ENCODE peak calls at places on chromosome 1, in four cellular contexts. D is IMR-90, R is K562, Y is GM12878. V is an unnamed sample.

GRCh38 chr1:109643385-109644230 is 12.3 kb upstream of the GSTM4 start:
- DNase-seq in R (peak), D (peak), Y (no peak), V (peak)

GRCh38 chr1:25197235-25197930 is 34.9 kb downstream of the SYF2 start:
- DNase-seq in R (no peak), D (no peak), Y (no peak), V (no peak)

GRCh38 chr1:170891872-170892271 is 43.5 kb upstream of the MROH9 start:
- DNase-seq in D (no peak), Y (no peak), R (no peak), V (no peak)

GRCh38 chr1:197736689-197737088 is 38.6 kb downstream of the DENND1B start:
- DNase-seq in Y (no peak), D (peak), R (no peak), V (no peak)

GRCh38 chr1:78003070-78003751 is 1.5 kb upstream of the DNAJB4 start:
- DNase-seq in D (no peak), Y (no peak), R (no peak), V (peak)

GRCh38 chr1:178869114-178869697 is 1.7 kb downstream of the ANGPTL1 start:
- DNase-seq in Y (no peak), D (peak), R (no peak), V (peak)

GRCh38 chr1:92291372-92291999 is 7.3 kb downstream of the GLMN start:
- DNase-seq in Y (no peak), D (peak), R (peak), V (peak)

GRCh38 chr1:208192989-208193388 is 51.2 kb downstream of the PLXNA2 start:
- DNase-seq in D (peak), R (no peak), Y (no peak), V (no peak)

GRCh38 chr1:234782057-234782800 is 172.3 kb upstream of the IRF2BP2 start:
- DNase-seq in R (no peak), Y (no peak), D (peak), V (peak)

GRCh38 chr1:73801912-73802429 is 396.0 kb downstream of the LRRIQ3 start:
- DNase-seq in R (no peak), D (no peak), Y (no peak), V (no peak)

DNA sequence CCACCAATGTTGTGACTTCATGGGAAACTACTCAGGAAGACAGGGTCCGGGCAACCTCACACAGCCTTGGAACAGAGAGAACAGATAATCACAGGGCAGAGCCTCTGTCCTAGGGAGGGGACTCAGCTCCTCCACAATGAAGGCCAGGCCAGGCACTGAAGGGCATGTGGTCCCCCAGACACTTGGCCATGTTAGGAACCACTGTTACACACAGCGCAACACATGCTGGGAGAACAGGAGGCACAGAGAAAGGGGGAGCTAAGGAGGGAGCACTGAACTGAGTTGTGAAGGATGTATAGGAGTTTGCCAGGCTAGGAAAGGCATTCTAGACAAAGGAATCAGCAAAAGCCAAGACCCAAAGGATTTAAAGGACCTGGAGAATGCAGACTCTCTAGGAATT is 127.6 kb downstream of the DMRTB1 start:
- DNase-seq in D (no peak), R (no peak), Y (no peak), V (no peak)
- TF ChIP-seq FOS in D (no peak), R (no peak), Y (no peak), V (no peak)

DNA sequence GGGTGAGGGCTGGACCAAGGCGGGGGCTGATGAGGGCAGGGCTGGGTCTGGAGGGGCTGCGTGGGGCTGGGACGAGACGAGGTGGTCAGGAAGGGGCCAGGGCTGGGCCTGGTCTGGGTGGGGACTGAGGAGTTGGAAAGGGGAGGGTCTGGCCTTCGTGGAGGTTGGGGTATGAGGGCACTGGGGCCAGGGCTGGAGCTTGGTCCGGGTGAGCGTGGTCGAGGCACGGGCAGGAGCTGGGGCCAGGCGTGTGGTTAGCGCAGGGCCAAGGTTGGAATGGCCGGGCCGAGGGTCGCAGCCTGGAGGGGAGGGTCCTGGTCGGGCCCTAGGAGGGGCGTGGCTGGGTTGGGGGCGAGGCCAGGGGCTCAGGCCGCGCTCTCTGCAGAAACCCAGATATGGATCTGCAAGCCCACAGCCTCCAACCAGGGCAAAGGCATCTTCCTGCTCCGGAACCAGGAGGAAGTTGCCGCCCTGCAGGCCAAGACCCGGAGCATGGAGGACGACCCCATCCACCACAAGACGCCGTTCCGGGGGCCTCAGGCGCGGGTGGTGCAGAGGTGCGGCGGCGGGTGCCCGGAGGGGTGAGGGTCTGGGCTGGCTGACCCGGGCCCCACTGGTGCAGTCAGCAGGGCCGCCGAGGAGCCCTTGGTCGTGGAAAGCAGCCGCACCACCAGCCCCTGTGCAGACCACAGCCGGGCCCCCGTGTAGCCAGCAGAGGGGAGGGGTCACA is 9.0 kb downstream of the TTLL10 start:
- DNase-seq in D (no peak), Y (no peak), R (no peak), V (no peak)
- TF ChIP-seq FOS in D (no peak), Y (no peak), R (no peak), V (no peak)

DNA sequence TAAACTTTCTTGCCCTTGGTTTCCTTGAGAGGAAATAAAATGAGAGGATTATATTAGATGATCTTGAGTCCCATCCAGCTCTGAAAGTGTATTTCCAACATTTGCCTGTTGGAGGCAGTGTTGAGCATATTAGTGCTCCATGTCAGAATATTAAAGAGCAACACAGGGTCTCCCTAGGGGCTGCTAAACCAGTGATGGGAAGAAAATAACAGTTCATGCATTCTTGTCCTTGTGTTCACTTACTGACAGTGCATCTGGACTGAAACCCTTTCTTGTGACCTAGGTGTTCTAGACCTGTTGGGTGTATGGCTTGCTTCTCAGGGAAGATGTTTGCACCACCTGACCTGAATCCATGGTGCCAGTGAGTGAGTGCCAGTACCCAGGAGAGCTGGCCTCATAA is 124.7 kb upstream of the KIAA0040 start:
- DNase-seq in D (no peak), Y (no peak), R (peak), V (no peak)
- TF ChIP-seq FOS in D (no peak), Y (no peak), R (no peak), V (no peak)

GRCh38 chr1:182173791-182174190 is 112.3 kb upstream of the ZNF648 start:
- DNase-seq in R (no peak), Y (no peak), D (no peak), V (no peak)
- TF ChIP-seq FOS in R (no peak), Y (no peak), D (no peak), V (no peak)

GRCh38 chr1:203317429-203318228 is 12.3 kb downstream of the BTG2 start:
- DNase-seq in D (no peak), R (no peak), Y (no peak), V (no peak)

GRCh38 chr1:203320546-203321272 is 15.4 kb downstream of the BTG2 start:
- DNase-seq in Y (no peak), D (peak), R (peak), V (peak)

GRCh38 chr1:203321273-203322052 is 16.1 kb downstream of the BTG2 start:
- DNase-seq in D (no peak), R (no peak), Y (no peak), V (no peak)

GRCh38 chr1:203318229-203318517 is 12.9 kb downstream of the BTG2 start:
- DNase-seq in R (no peak), D (no peak), Y (no peak), V (no peak)

GRCh38 chr1:203316626-203317093 is 11.3 kb downstream of the BTG2 start:
- DNase-seq in Y (no peak), D (peak), R (peak), V (peak)
- TF ChIP-seq FOS in Y (no peak), D (no peak), R (no peak), V (no peak)

GRCh38 chr1:54268714-54269297 is 68.8 kb downstream of the MRPL37 start:
- DNase-seq in R (no peak), Y (no peak), D (no peak), V (no peak)
- TF ChIP-seq FOS in R (no peak), Y (no peak), D (no peak), V (no peak)

V was measured in endothelial cell of umbilical vein.